ENCODE peak calls at places on chromosomes 13 and 19, in four cellular contexts. R is T follicular helper cell; G is psoas muscle; C is stimulated activated effector memory CD8-positive, alpha-beta T cell treated with anti-CD3 and anti-CD28 coated beads, Interleukin-12 subunit alpha, Interleukin-12 subunit beta, amount 100 ng/mL, for 72 hours. S is an unnamed sample.

GRCh38 chr19:17751103-17751911 is at the start of gene FCHO1:
- DNase-seq in R (peak; percentile 78), G (no peak), C (peak; percentile 67), S (peak; percentile 41)

GRCh38 chr19:5312058-5312457 is 28.6 kb downstream of the PTPRS start:
- DNase-seq in R (no peak), G (no peak), C (no peak), S (no peak)

GRCh38 chr19:56613639-56614038 is 18.5 kb downstream of the ZNF71 start:
- DNase-seq in R (no peak), G (no peak), C (no peak), S (no peak)

GRCh38 chr19:35279374-35279773 is 3.0 kb upstream of the HAMP start:
- DNase-seq in R (no peak), G (no peak), C (no peak), S (no peak)

GRCh38 chr13:97629601-97630272 is 195.8 kb downstream of the RAP2A start:
- DNase-seq in R (no peak), G (no peak), C (no peak), S (no peak)

GRCh38 chr13:48527955-48528354 is 4.9 kb downstream of the RCBTB2 start:
- DNase-seq in R (no peak), G (no peak), C (no peak), S (no peak)

GRCh38 chr19:38900816-38901215 is 1.0 kb downstream of the NFKBIB start:
- DNase-seq in R (no peak), G (no peak), C (no peak), S (no peak)

GRCh38 chr19:14096272-14096992 is 5.9 kb upstream of the SAMD1 start:
- DNase-seq in R (no peak), G (no peak), C (no peak), S (no peak)

GRCh38 chr19:49442354-49442753 is 1.0 kb upstream of the SLC17A7 start:
- DNase-seq in R (no peak), G (peak; percentile 66), C (no peak), S (no peak)

GRCh38 chr19:17160908-17161307 is 54.2 kb upstream of the USE1 start:
- DNase-seq in R (no peak), G (no peak), C (no peak), S (no peak)

GRCh38 chr19:11798391-11799296 is at the start of gene ZNF491:
- DNase-seq in R (peak; percentile 76), G (peak; percentile 91), C (peak; percentile 37), S (peak; percentile 96)